ENCODE peak calls at places on chromosomes 3 and 15, in seven cellular contexts. B is GM12878, Y is HepG2, H is H1, D is SK-N-SH, R is GM12892, M is K562. C is an unnamed sample.

GRCh38 chr3:52705688-52706686 is at the start of the genes GLT8D1 and SPCS1:
- DNase-seq in Y (peak), H (no peak), R (peak), M (peak), B (no peak), D (peak), C (peak)

GRCh38 chr3:63670544-63670943 is 18.1 kb downstream of the SNTN start:
- DNase-seq in B (no peak), R (no peak), D (no peak), Y (no peak), H (no peak), M (no peak), C (no peak)

GRCh38 chr15:68022061-68022460 is 32.1 kb upstream of the PIAS1 start:
- DNase-seq in Y (no peak), R (no peak), B (no peak), D (no peak), H (no peak), M (no peak), C (no peak)

GRCh38 chr15:56496635-56497034 is 31.7 kb upstream of the MNS1 start:
- DNase-seq in H (no peak), D (peak), R (peak), B (peak), Y (peak), M (peak), C (peak)

GRCh38 chr3:142087676-142088075 is 61.7 kb downstream of the TFDP2 start:
- DNase-seq in Y (no peak), M (no peak), D (no peak), B (no peak), H (no peak), R (no peak), C (no peak)

GRCh38 chr3:189734061-189734460 is 102.9 kb downstream of the TP63 start:
- DNase-seq in M (no peak), Y (no peak), R (no peak), H (no peak), B (no peak), D (no peak), C (no peak)

GRCh38 chr3:154987846-154988245 is 92.3 kb upstream of the MME start:
- DNase-seq in R (no peak), B (no peak), Y (no peak), D (no peak), H (no peak), M (no peak), C (no peak)

GRCh38 chr15:83285979-83286553 is 1.6 kb upstream of the BNC1 start:
- DNase-seq in M (no peak), R (no peak), Y (no peak), B (no peak), H (no peak), D (no peak), C (no peak)

GRCh38 chr3:100656945-100657344 is 47.5 kb downstream of the ADGRG7 start:
- DNase-seq in D (no peak), H (no peak), B (no peak), Y (no peak), R (no peak), M (no peak), C (no peak)

GRCh38 chr3:32818431-32819085 is 761 bp downstream of the TRIM71 start:
- DNase-seq in M (no peak), Y (no peak), R (no peak), H (no peak), B (no peak), D (peak), C (no peak)

GRCh38 chr15:58014040-58014439 is 51.5 kb downstream of the ALDH1A2 start:
- DNase-seq in R (no peak), M (peak), D (no peak), B (no peak), H (no peak), Y (no peak), C (no peak)

GRCh38 chr3:116863842-116864626 is 154.5 kb downstream of the TUSC7 start:
- DNase-seq in H (peak), M (no peak), Y (peak), D (peak), B (peak), R (no peak), C (no peak)

GRCh38 chr3:71065764-71066013 is 517.8 kb downstream of the FOXP1 start:
- DNase-seq in H (no peak), Y (no peak), D (no peak), B (no peak), R (no peak), M (no peak), C (no peak)
- TF ChIP-seq TAF1 in H (no peak), Y (no peak), D (no peak), B (no peak), R (no peak), M (no peak), C (no peak)

GRCh38 chr3:194322701-194323174 is 28.4 kb downstream of the CPN2 start:
- DNase-seq in B (no peak), R (no peak), M (peak), H (no peak), D (no peak), Y (peak), C (no peak)
- TF ChIP-seq TAF1 in B (no peak), R (no peak), M (no peak), H (no peak), D (no peak), Y (no peak), C (no peak)

GRCh38 chr3:68985391-68985790 is 28.1 kb downstream of the EOGT start:
- DNase-seq in H (no peak), Y (no peak), M (no peak), R (no peak), D (no peak), B (no peak), C (no peak)

GRCh38 chr3:68984011-68984410 is 29.5 kb downstream of the EOGT start:
- DNase-seq in B (no peak), R (no peak), H (no peak), M (no peak), Y (no peak), D (no peak), C (no peak)

GRCh38 chr3:68987322-68987721 is 26.2 kb downstream of the EOGT start:
- DNase-seq in B (no peak), D (no peak), R (no peak), M (no peak), Y (no peak), H (no peak), C (no peak)

GRCh38 chr3:68986496-68987208 is 26.8 kb downstream of the EOGT start:
- DNase-seq in B (no peak), D (no peak), M (no peak), Y (no peak), H (no peak), R (no peak), C (no peak)

GRCh38 chr3:68988740-68989139 is 24.7 kb downstream of the EOGT start:
- DNase-seq in B (no peak), Y (no peak), D (no peak), H (no peak), M (no peak), R (no peak), C (no peak)
- TF ChIP-seq TAF1 in B (no peak), Y (no peak), D (no peak), H (no peak), M (no peak), R (no peak), C (no peak)

GRCh38 chr15:73865904-73866303 is 7.5 kb upstream of the TBC1D21 start:
- DNase-seq in D (no peak), R (no peak), H (no peak), Y (no peak), B (no peak), M (no peak), C (no peak)

GRCh38 chr15:73865379-73865778 is 8.0 kb upstream of the TBC1D21 start:
- DNase-seq in Y (no peak), H (no peak), D (no peak), B (no peak), R (no peak), M (no peak), C (no peak)

GRCh38 chr15:73867426-73867825 is 5.9 kb upstream of the TBC1D21 start:
- DNase-seq in D (no peak), R (no peak), Y (no peak), B (no peak), M (no peak), H (no peak), C (no peak)

GRCh38 chr15:73866881-73867410 is 6.4 kb upstream of the TBC1D21 start:
- DNase-seq in Y (no peak), M (peak), R (no peak), D (no peak), H (no peak), B (no peak), C (no peak)

DNA sequence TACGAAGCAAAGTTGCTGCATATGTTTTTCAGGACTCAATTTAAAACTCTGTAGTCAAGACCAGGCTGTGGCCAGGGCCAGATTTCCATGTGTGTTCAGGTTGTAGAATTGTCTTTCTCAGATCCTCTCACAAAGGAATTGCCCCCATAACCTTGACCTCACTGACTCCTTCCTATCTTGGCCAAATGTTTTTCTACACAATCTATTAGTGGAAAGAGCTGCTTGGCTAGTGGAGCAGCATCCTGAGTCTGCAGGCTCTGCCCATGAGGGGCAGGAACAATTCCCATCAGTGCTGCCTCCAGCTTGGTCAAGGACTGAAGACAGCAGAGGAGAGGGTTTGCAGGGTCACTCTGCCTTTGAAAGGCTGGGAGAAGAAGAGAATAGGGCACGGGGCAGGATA is 6.9 kb upstream of the TBC1D21 start:
- DNase-seq in M (no peak), Y (no peak), B (no peak), R (no peak), H (no peak), D (no peak), C (no peak)
- TF ChIP-seq TAF1 in M (no peak), Y (no peak), B (no peak), R (no peak), H (no peak), D (no peak), C (no peak)

DNA sequence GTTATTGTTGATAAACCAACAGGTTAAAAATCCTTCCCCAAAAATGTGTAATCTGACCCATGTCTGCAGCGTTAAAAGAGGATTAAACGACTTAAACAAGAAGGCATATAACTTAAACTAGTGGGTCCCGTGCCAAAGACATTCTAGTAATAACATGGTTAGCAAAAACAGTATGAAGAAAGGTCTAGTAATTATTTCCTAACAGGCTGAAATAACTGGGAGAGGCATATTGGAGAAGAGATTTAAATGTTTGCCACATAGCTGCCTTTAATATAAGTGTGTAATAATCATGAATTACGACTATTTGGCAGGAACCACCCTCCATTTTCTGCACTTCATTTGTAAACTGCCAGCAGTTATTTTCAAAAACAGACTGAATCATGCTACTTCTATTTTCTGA is 67.7 kb upstream of the CSPG5 start:
- DNase-seq in B (no peak), H (no peak), M (no peak), Y (no peak), D (no peak), R (no peak), C (no peak)
- TF ChIP-seq TAF1 in B (no peak), H (no peak), M (no peak), Y (no peak), D (no peak), R (no peak), C (no peak)

GRCh38 chr3:58581328-58582091 is 4.3 kb upstream of the FAM107A start:
- DNase-seq in B (no peak), D (no peak), H (no peak), M (no peak), Y (no peak), R (no peak), C (no peak)
- TF ChIP-seq TAF1 in B (no peak), D (no peak), H (no peak), M (no peak), Y (no peak), R (no peak), C (no peak)

GRCh38 chr15:35540885-35541284 is 5.1 kb downstream of the DPH6 start:
- DNase-seq in M (no peak), Y (no peak), H (no peak), B (no peak), R (no peak), D (no peak), C (no peak)
- TF ChIP-seq TAF1 in M (no peak), Y (no peak), H (no peak), B (no peak), R (no peak), D (no peak), C (no peak)

GRCh38 chr3:159499031-159499793 is 489.4 kb upstream of the IL12A start:
- DNase-seq in Y (no peak), M (no peak), D (no peak), R (no peak), H (no peak), B (no peak), C (no peak)
- TF ChIP-seq TAF1 in Y (no peak), M (no peak), D (no peak), R (no peak), H (no peak), B (no peak), C (no peak)